ENCODE peak calls at places on chromosomes 6 and 20, in eight cellular contexts. S is HCEC 1CT, J is dermis microvascular lymphatic vessel endothelial cell, R is NCI-H2029, Q is GM12865, K is spleen, Z is AG08395, G is EL. L is an unnamed sample.

GRCh38 chr6:128719786-128720185 is 163.2 kb upstream of the LAMA2 start:
- DNase-seq in Q (no peak), J (no peak), G (no peak), K (no peak), Z (no peak), R (no peak), S (no peak), L (no peak)

GRCh38 chr6:136035378-136036070 is 184.0 kb downstream of the PDE7B start:
- DNase-seq in Q (no peak), R (no peak), K (no peak), S (peak), J (peak), G (peak), Z (no peak), L (no peak)

GRCh38 chr6:82711992-82712788 is 348.6 kb downstream of the TPBG start:
- DNase-seq in Z (peak), S (peak), G (peak), J (no peak), R (peak), K (no peak), Q (no peak), L (no peak)

GRCh38 chr6:87756858-87757257 is 54.8 kb upstream of the AKIRIN2 start:
- DNase-seq in Q (peak), S (peak), Z (peak), K (peak), J (peak), G (peak), R (no peak), L (peak)

GRCh38 chr6:90295854-90296345 is 743 bp downstream of the BACH2 start:
- DNase-seq in J (peak), K (peak), S (peak), Z (peak), G (peak), R (peak), Q (peak), L (no peak)

GRCh38 chr20:3797592-3798404 is 1.7 kb downstream of the CDC25B start:
- DNase-seq in K (peak), J (no peak), Q (peak), R (no peak), Z (peak), G (peak), S (no peak), L (no peak)

GRCh38 chr20:34514897-34515483 is 1.2 kb upstream of the DYNLRB1 start:
- DNase-seq in R (no peak), S (no peak), Q (no peak), K (no peak), Z (no peak), J (no peak), G (no peak), L (no peak)

GRCh38 chr6:11083491-11083890 is 10.1 kb upstream of the SMIM13 start:
- DNase-seq in K (no peak), Z (no peak), S (peak), J (peak), R (no peak), Q (no peak), G (peak), L (no peak)

GRCh38 chr6:140879861-140880260 is 1252.9 kb upstream of the GJE1 start:
- DNase-seq in S (peak), J (no peak), G (peak), K (no peak), Z (peak), R (no peak), Q (no peak), L (peak)

GRCh38 chr6:136158398-136158797 is 91.7 kb downstream of the MTFR2 start:
- DNase-seq in G (no peak), S (no peak), Z (no peak), Q (no peak), K (peak), J (no peak), R (no peak), L (no peak)

GRCh38 chr6:124927806-124928205 is 34.4 kb upstream of the RNF217 start:
- DNase-seq in Z (no peak), J (no peak), G (peak), Q (no peak), S (peak), R (no peak), K (no peak), L (peak)

GRCh38 chr6:128899651-128900050 is 16.7 kb downstream of the LAMA2 start:
- DNase-seq in G (peak), S (peak), K (no peak), J (no peak), Z (peak), R (no peak), Q (no peak), L (no peak)

GRCh38 chr6:136989591-136990578 is 54.9 kb downstream of the IL20RA start:
- DNase-seq in K (no peak), G (peak), Q (no peak), J (no peak), R (no peak), Z (no peak), S (no peak), L (no peak)

GRCh38 chr6:150142304-150142656 is 564 bp upstream of the PPP1R14C start:
- DNase-seq in S (no peak), G (peak), K (no peak), Q (no peak), J (no peak), Z (peak), R (no peak), L (no peak)

GRCh38 chr6:112879920-112880413 is 532.8 kb downstream of the RFPL4B start:
- DNase-seq in J (no peak), G (no peak), K (peak), R (no peak), Q (peak), S (no peak), Z (no peak), L (no peak)

GRCh38 chr6:105886812-105887513 is 199.2 kb upstream of the PRDM1 start:
- DNase-seq in J (no peak), G (peak), R (no peak), S (no peak), Z (peak), K (no peak), Q (no peak), L (no peak)

GRCh38 chr6:150491131-150491795 is 108.4 kb upstream of the PLEKHG1 start:
- DNase-seq in S (no peak), Z (peak), G (no peak), K (no peak), R (no peak), J (peak), Q (peak), L (peak)

GRCh38 chr20:45377191-45377775 is 842 bp downstream of the TP53TG5 start:
- DNase-seq in J (no peak), G (no peak), K (no peak), Q (no peak), Z (no peak), S (no peak), R (no peak), L (no peak)

GRCh38 chr20:32359633-32360332 is 1.7 kb downstream of the ASXL1 start:
- DNase-seq in Z (peak), K (no peak), J (peak), Q (peak), S (no peak), G (no peak), R (no peak), L (peak)

GRCh38 chr6:168937061-168937460 is 316.6 kb downstream of the THBS2 start:
- DNase-seq in G (peak), S (no peak), K (no peak), J (no peak), R (no peak), Z (peak), Q (no peak), L (no peak)

L was measured in RKO.